ENCODE peak calls at places on chromosomes 1 and 21, in nine cellular contexts. One of them, this sample, is unnamed.
A peak's percentile ranks its signal among the peaks of the same experiment; 100 is the strongest.

GRCh38 chr1:41238311-41239094 is 3.6 kb downstream of the SCMH1 start:
- DNase-seq in RWPE1: peak; percentile 15
- DNase-seq in NCI-H524: peak; percentile 90
- DNase-seq in vagina: no peak
- DNase-seq in testis: no peak
- DNase-seq in right cardiac atrium: no peak
- DNase-seq in astrocyte of the hippocampus: peak; percentile 16
- DNase-seq in neural crest cell: no peak
- DNase-seq in amniotic stem cell: no peak
- DNase-seq in this sample: no peak

GRCh38 chr1:118185083-118185899 is at the start of gene SPAG17:
- DNase-seq in testis: peak; percentile 89
- DNase-seq in vagina: no peak
- DNase-seq in astrocyte of the hippocampus: peak; percentile 79
- DNase-seq in NCI-H524: peak; percentile 76
- DNase-seq in amniotic stem cell: no peak
- DNase-seq in neural crest cell: peak; percentile 88
- DNase-seq in right cardiac atrium: peak; percentile 92
- DNase-seq in RWPE1: no peak
- DNase-seq in this sample: peak; percentile 93

GRCh38 chr1:59641861-59642260 is 172.9 kb upstream of the HOOK1 start:
- DNase-seq in amniotic stem cell: no peak
- DNase-seq in NCI-H524: no peak
- DNase-seq in vagina: no peak
- DNase-seq in right cardiac atrium: no peak
- DNase-seq in neural crest cell: no peak
- DNase-seq in RWPE1: no peak
- DNase-seq in astrocyte of the hippocampus: peak; percentile 68
- DNase-seq in testis: no peak
- DNase-seq in this sample: no peak

GRCh38 chr1:97989094-97989680 is 68.4 kb upstream of the DPYD start:
- DNase-seq in astrocyte of the hippocampus: no peak
- DNase-seq in RWPE1: no peak
- DNase-seq in testis: no peak
- DNase-seq in right cardiac atrium: no peak
- DNase-seq in amniotic stem cell: no peak
- DNase-seq in neural crest cell: no peak
- DNase-seq in vagina: no peak
- DNase-seq in NCI-H524: no peak
- DNase-seq in this sample: no peak

GRCh38 chr1:177854951-177855350 is 114.9 kb downstream of the SEC16B start:
- DNase-seq in neural crest cell: no peak
- DNase-seq in testis: no peak
- DNase-seq in amniotic stem cell: no peak
- DNase-seq in astrocyte of the hippocampus: no peak
- DNase-seq in vagina: no peak
- DNase-seq in RWPE1: no peak
- DNase-seq in right cardiac atrium: no peak
- DNase-seq in NCI-H524: no peak
- DNase-seq in this sample: no peak

GRCh38 chr1:41404308-41404755 is 43.1 kb downstream of the FOXO6 start:
- DNase-seq in NCI-H524: peak; percentile 99
- DNase-seq in astrocyte of the hippocampus: peak; percentile 79
- DNase-seq in testis: no peak
- DNase-seq in RWPE1: peak; percentile 50
- DNase-seq in neural crest cell: no peak
- DNase-seq in right cardiac atrium: peak; percentile 68
- DNase-seq in vagina: no peak
- DNase-seq in amniotic stem cell: peak; percentile 22
- DNase-seq in this sample: no peak

GRCh38 chr1:185681034-185681633 is 53.1 kb upstream of the HMCN1 start:
- DNase-seq in right cardiac atrium: no peak
- DNase-seq in testis: no peak
- DNase-seq in vagina: no peak
- DNase-seq in neural crest cell: peak; percentile 4
- DNase-seq in NCI-H524: peak; percentile 64
- DNase-seq in RWPE1: peak; percentile 52
- DNase-seq in astrocyte of the hippocampus: peak; percentile 71
- DNase-seq in amniotic stem cell: peak; percentile 2
- DNase-seq in this sample: no peak

GRCh38 chr21:46118305-46118870 is 20.5 kb downstream of the COL6A2 start:
- DNase-seq in astrocyte of the hippocampus: no peak
- DNase-seq in amniotic stem cell: no peak
- DNase-seq in neural crest cell: no peak
- DNase-seq in testis: peak; percentile 12
- DNase-seq in vagina: no peak
- DNase-seq in RWPE1: no peak
- DNase-seq in right cardiac atrium: no peak
- DNase-seq in NCI-H524: no peak
- DNase-seq in this sample: peak; percentile 55

GRCh38 chr1:68808351-68808750 is 311.5 kb upstream of the DEPDC1 start:
- DNase-seq in astrocyte of the hippocampus: peak; percentile 44
- DNase-seq in amniotic stem cell: no peak
- DNase-seq in RWPE1: no peak
- DNase-seq in right cardiac atrium: no peak
- DNase-seq in testis: peak; percentile 25
- DNase-seq in NCI-H524: no peak
- DNase-seq in neural crest cell: no peak
- DNase-seq in vagina: no peak
- DNase-seq in this sample: no peak

GRCh38 chr1:160205974-160206369 is 788 bp downstream of the PEA15 start:
- DNase-seq in vagina: no peak
- DNase-seq in astrocyte of the hippocampus: peak; percentile 67
- DNase-seq in RWPE1: peak; percentile 57
- DNase-seq in testis: peak; percentile 53
- DNase-seq in neural crest cell: no peak
- DNase-seq in NCI-H524: no peak
- DNase-seq in amniotic stem cell: peak; percentile 25
- DNase-seq in right cardiac atrium: peak; percentile 75
- DNase-seq in this sample: peak; percentile 82

GRCh38 chr1:61808321-61808720 is 66.0 kb downstream of the PATJ start:
- DNase-seq in astrocyte of the hippocampus: no peak
- DNase-seq in amniotic stem cell: no peak
- DNase-seq in testis: no peak
- DNase-seq in RWPE1: no peak
- DNase-seq in neural crest cell: no peak
- DNase-seq in right cardiac atrium: no peak
- DNase-seq in vagina: no peak
- DNase-seq in NCI-H524: no peak
- DNase-seq in this sample: no peak

GRCh38 chr1:88150330-88150729 is 533.7 kb upstream of the PKN2 start:
- DNase-seq in neural crest cell: no peak
- DNase-seq in right cardiac atrium: no peak
- DNase-seq in astrocyte of the hippocampus: no peak
- DNase-seq in testis: no peak
- DNase-seq in NCI-H524: no peak
- DNase-seq in RWPE1: no peak
- DNase-seq in vagina: no peak
- DNase-seq in amniotic stem cell: no peak
- DNase-seq in this sample: no peak

GRCh38 chr1:40650075-40650474 is 15.4 kb downstream of the RIMS3 start:
- DNase-seq in amniotic stem cell: no peak
- DNase-seq in NCI-H524: no peak
- DNase-seq in neural crest cell: no peak
- DNase-seq in RWPE1: no peak
- DNase-seq in astrocyte of the hippocampus: no peak
- DNase-seq in vagina: no peak
- DNase-seq in testis: no peak
- DNase-seq in right cardiac atrium: no peak
- DNase-seq in this sample: no peak

GRCh38 chr21:20739421-20739820 is 258.8 kb upstream of the NCAM2 start:
- DNase-seq in right cardiac atrium: no peak
- DNase-seq in amniotic stem cell: no peak
- DNase-seq in neural crest cell: no peak
- DNase-seq in RWPE1: peak; percentile 4
- DNase-seq in astrocyte of the hippocampus: no peak
- DNase-seq in NCI-H524: peak; percentile 10
- DNase-seq in testis: no peak
- DNase-seq in vagina: no peak
- DNase-seq in this sample: no peak

GRCh38 chr1:186775031-186775430 is 53.7 kb upstream of the PLA2G4A start:
- DNase-seq in RWPE1: no peak
- DNase-seq in amniotic stem cell: no peak
- DNase-seq in right cardiac atrium: no peak
- DNase-seq in NCI-H524: no peak
- DNase-seq in vagina: no peak
- DNase-seq in astrocyte of the hippocampus: no peak
- DNase-seq in testis: no peak
- DNase-seq in neural crest cell: no peak
- DNase-seq in this sample: no peak

GRCh38 chr1:151372411-151372934 is at the start of gene SELENBP1:
- DNase-seq in neural crest cell: peak; percentile 54
- DNase-seq in RWPE1: peak; percentile 38
- DNase-seq in right cardiac atrium: peak; percentile 95
- DNase-seq in testis: peak; percentile 84
- DNase-seq in NCI-H524: peak; percentile 91
- DNase-seq in amniotic stem cell: no peak
- DNase-seq in astrocyte of the hippocampus: peak; percentile 80
- DNase-seq in vagina: no peak
- DNase-seq in this sample: peak; percentile 93

GRCh38 chr1:36085686-36086526 is 2.0 kb downstream of the TEKT2 start:
- DNase-seq in neural crest cell: no peak
- DNase-seq in astrocyte of the hippocampus: no peak
- DNase-seq in vagina: no peak
- DNase-seq in right cardiac atrium: no peak
- DNase-seq in amniotic stem cell: no peak
- DNase-seq in testis: no peak
- DNase-seq in NCI-H524: no peak
- DNase-seq in RWPE1: no peak
- DNase-seq in this sample: no peak

GRCh38 chr21:44518684-44519083 is 21.3 kb downstream of the KRTAP10-1 start:
- DNase-seq in right cardiac atrium: no peak
- DNase-seq in neural crest cell: no peak
- DNase-seq in vagina: no peak
- DNase-seq in amniotic stem cell: no peak
- DNase-seq in astrocyte of the hippocampus: no peak
- DNase-seq in RWPE1: no peak
- DNase-seq in testis: no peak
- DNase-seq in NCI-H524: no peak
- DNase-seq in this sample: peak; percentile 32

GRCh38 chr1:219283541-219283940 is 109.9 kb downstream of the LYPLAL1 start:
- DNase-seq in astrocyte of the hippocampus: no peak
- DNase-seq in NCI-H524: no peak
- DNase-seq in RWPE1: no peak
- DNase-seq in neural crest cell: no peak
- DNase-seq in amniotic stem cell: no peak
- DNase-seq in right cardiac atrium: no peak
- DNase-seq in testis: no peak
- DNase-seq in vagina: no peak
- DNase-seq in this sample: no peak

GRCh38 chr1:155479205-155479604 is 83.4 kb downstream of the ASH1L start:
- DNase-seq in testis: no peak
- DNase-seq in vagina: no peak
- DNase-seq in amniotic stem cell: no peak
- DNase-seq in RWPE1: peak; percentile 20
- DNase-seq in NCI-H524: no peak
- DNase-seq in astrocyte of the hippocampus: peak; percentile 44
- DNase-seq in neural crest cell: no peak
- DNase-seq in right cardiac atrium: no peak
- DNase-seq in this sample: no peak

GRCh38 chr21:22096314-22096713 is 1098.1 kb downstream of the NCAM2 start:
- DNase-seq in right cardiac atrium: no peak
- DNase-seq in NCI-H524: no peak
- DNase-seq in RWPE1: no peak
- DNase-seq in vagina: no peak
- DNase-seq in neural crest cell: no peak
- DNase-seq in testis: no peak
- DNase-seq in astrocyte of the hippocampus: no peak
- DNase-seq in amniotic stem cell: no peak
- DNase-seq in this sample: no peak

GRCh38 chr1:229514578-229515275 is 6.6 kb upstream of the NUP133 start:
- DNase-seq in RWPE1: peak; percentile 54
- DNase-seq in amniotic stem cell: peak; percentile 55
- DNase-seq in NCI-H524: peak; percentile 63
- DNase-seq in astrocyte of the hippocampus: peak; percentile 79
- DNase-seq in testis: peak; percentile 84
- DNase-seq in neural crest cell: peak; percentile 51
- DNase-seq in right cardiac atrium: peak; percentile 82
- DNase-seq in vagina: no peak
- DNase-seq in this sample: no peak

GRCh38 chr1:12475158-12475934 is 142.7 kb downstream of the DHRS3 start:
- DNase-seq in testis: no peak
- DNase-seq in right cardiac atrium: no peak
- DNase-seq in amniotic stem cell: no peak
- DNase-seq in neural crest cell: no peak
- DNase-seq in astrocyte of the hippocampus: peak; percentile 88
- DNase-seq in vagina: no peak
- DNase-seq in NCI-H524: no peak
- DNase-seq in RWPE1: no peak
- DNase-seq in this sample: no peak

GRCh38 chr1:91993256-91993655 is 36.5 kb upstream of the EPHX4 start:
- DNase-seq in vagina: no peak
- DNase-seq in testis: no peak
- DNase-seq in amniotic stem cell: no peak
- DNase-seq in neural crest cell: no peak
- DNase-seq in astrocyte of the hippocampus: no peak
- DNase-seq in RWPE1: no peak
- DNase-seq in right cardiac atrium: no peak
- DNase-seq in NCI-H524: no peak
- DNase-seq in this sample: no peak

GRCh38 chr1:19395678-19396192 is 83.6 kb downstream of the SLC66A1 start:
- DNase-seq in vagina: no peak
- DNase-seq in amniotic stem cell: peak; percentile 78
- DNase-seq in right cardiac atrium: peak; percentile 26
- DNase-seq in neural crest cell: no peak
- DNase-seq in testis: no peak
- DNase-seq in RWPE1: peak; percentile 74
- DNase-seq in NCI-H524: no peak
- DNase-seq in astrocyte of the hippocampus: peak; percentile 49
- DNase-seq in this sample: no peak

GRCh38 chr1:101217148-101217547 is 19.7 kb upstream of the S1PR1 start:
- DNase-seq in right cardiac atrium: no peak
- DNase-seq in NCI-H524: no peak
- DNase-seq in amniotic stem cell: no peak
- DNase-seq in testis: no peak
- DNase-seq in vagina: no peak
- DNase-seq in RWPE1: no peak
- DNase-seq in astrocyte of the hippocampus: no peak
- DNase-seq in neural crest cell: no peak
- DNase-seq in this sample: no peak

GRCh38 chr1:25773441-25774125 is 26.4 kb upstream of the SELENON start:
- DNase-seq in RWPE1: no peak
- DNase-seq in neural crest cell: no peak
- DNase-seq in NCI-H524: no peak
- DNase-seq in astrocyte of the hippocampus: no peak
- DNase-seq in amniotic stem cell: no peak
- DNase-seq in right cardiac atrium: no peak
- DNase-seq in vagina: no peak
- DNase-seq in testis: no peak
- DNase-seq in this sample: peak; percentile 92

GRCh38 chr1:31551206-31551605 is 25.1 kb upstream of the TINAGL1 start:
- DNase-seq in right cardiac atrium: no peak
- DNase-seq in amniotic stem cell: no peak
- DNase-seq in NCI-H524: no peak
- DNase-seq in vagina: no peak
- DNase-seq in RWPE1: no peak
- DNase-seq in neural crest cell: no peak
- DNase-seq in astrocyte of the hippocampus: peak; percentile 26
- DNase-seq in testis: no peak
- DNase-seq in this sample: no peak

GRCh38 chr1:247448107-247448778 is 9.7 kb downstream of the OR2B11 start:
- DNase-seq in neural crest cell: peak; percentile 34
- DNase-seq in RWPE1: peak; percentile 33
- DNase-seq in right cardiac atrium: peak; percentile 90
- DNase-seq in vagina: peak; percentile 84
- DNase-seq in NCI-H524: peak; percentile 34
- DNase-seq in testis: peak; percentile 79
- DNase-seq in astrocyte of the hippocampus: peak; percentile 86
- DNase-seq in amniotic stem cell: no peak
- DNase-seq in this sample: peak; percentile 85